ENCODE peak calls at places on chromosomes 7 and 10, in six cellular contexts. One of them, this sample, is unnamed.

GRCh38 chr7:106484562-106484961 is 176.4 kb downstream of the CCDC71L start:
- DNase-seq in uterus: peak; percentile 31
- DNase-seq in heart left ventricle: no peak
- DNase-seq in cardiac muscle cell: no peak
- DNase-seq in neural progenitor cell: no peak
- DNase-seq in astrocyte: peak; percentile 47
- DNase-seq in this sample: no peak

GRCh38 chr10:132520147-132520811 is 17.3 kb upstream of the INPP5A start:
- DNase-seq in uterus: peak; percentile 82
- DNase-seq in heart left ventricle: peak; percentile 57
- DNase-seq in cardiac muscle cell: peak; percentile 80
- DNase-seq in neural progenitor cell: no peak
- DNase-seq in astrocyte: peak; percentile 73
- DNase-seq in this sample: no peak

GRCh38 chr7:140230862-140231778 is 54.3 kb upstream of the KDM7A start:
- DNase-seq in uterus: no peak
- DNase-seq in heart left ventricle: peak; percentile 34
- DNase-seq in cardiac muscle cell: peak; percentile 84
- DNase-seq in neural progenitor cell: peak; percentile 87
- DNase-seq in astrocyte: no peak
- DNase-seq in this sample: no peak

GRCh38 chr7:7664344-7664743 is 23.8 kb downstream of the UMAD1 start:
- DNase-seq in uterus: no peak
- DNase-seq in heart left ventricle: no peak
- DNase-seq in cardiac muscle cell: no peak
- DNase-seq in neural progenitor cell: no peak
- DNase-seq in astrocyte: no peak
- DNase-seq in this sample: no peak

GRCh38 chr10:131742371-131743000 is 158.3 kb upstream of the PPP2R2D start:
- DNase-seq in uterus: no peak
- DNase-seq in heart left ventricle: no peak
- DNase-seq in cardiac muscle cell: no peak
- DNase-seq in neural progenitor cell: no peak
- DNase-seq in astrocyte: no peak
- DNase-seq in this sample: no peak

GRCh38 chr10:33157108-33157507 is 177.4 kb downstream of the NRP1 start:
- DNase-seq in uterus: no peak
- DNase-seq in heart left ventricle: no peak
- DNase-seq in cardiac muscle cell: no peak
- DNase-seq in neural progenitor cell: no peak
- DNase-seq in astrocyte: no peak
- DNase-seq in this sample: no peak

GRCh38 chr10:23754179-23754578 is 315.3 kb downstream of the OTUD1 start:
- DNase-seq in uterus: no peak
- DNase-seq in heart left ventricle: no peak
- DNase-seq in cardiac muscle cell: no peak
- DNase-seq in neural progenitor cell: no peak
- DNase-seq in astrocyte: no peak
- DNase-seq in this sample: no peak

GRCh38 chr7:98559958-98560357 is 57.1 kb upstream of the NPTX2 start:
- DNase-seq in uterus: no peak
- DNase-seq in heart left ventricle: no peak
- DNase-seq in cardiac muscle cell: no peak
- DNase-seq in neural progenitor cell: peak; percentile 42
- DNase-seq in astrocyte: no peak
- DNase-seq in this sample: no peak

GRCh38 chr7:141402277-141402996 is 148.8 kb upstream of the AGK start:
- DNase-seq in uterus: no peak
- DNase-seq in heart left ventricle: no peak
- DNase-seq in cardiac muscle cell: peak; percentile 90
- DNase-seq in neural progenitor cell: no peak
- DNase-seq in astrocyte: no peak
- DNase-seq in this sample: no peak

GRCh38 chr10:44411251-44411650 is 26.4 kb upstream of the CXCL12 start:
- DNase-seq in uterus: peak; percentile 8
- DNase-seq in heart left ventricle: no peak
- DNase-seq in cardiac muscle cell: no peak
- DNase-seq in neural progenitor cell: no peak
- DNase-seq in astrocyte: no peak
- DNase-seq in this sample: no peak

GRCh38 chr10:11336703-11337102 is 274.7 kb downstream of the USP6NL start:
- DNase-seq in uterus: no peak
- DNase-seq in heart left ventricle: no peak
- DNase-seq in cardiac muscle cell: no peak
- DNase-seq in neural progenitor cell: peak; percentile 81
- DNase-seq in astrocyte: no peak
- DNase-seq in this sample: no peak

GRCh38 chr10:48363617-48364355 is 57.3 kb downstream of the MAPK8 start:
- DNase-seq in uterus: peak; percentile 19
- DNase-seq in heart left ventricle: peak; percentile 28
- DNase-seq in cardiac muscle cell: peak; percentile 61
- DNase-seq in neural progenitor cell: peak; percentile 70
- DNase-seq in astrocyte: peak; percentile 55
- DNase-seq in this sample: peak; percentile 20

GRCh38 chr7:116236020-116236630 is 25.8 kb downstream of the TES start:
- DNase-seq in uterus: peak; percentile 70
- DNase-seq in heart left ventricle: peak; percentile 41
- DNase-seq in cardiac muscle cell: peak; percentile 62
- DNase-seq in neural progenitor cell: peak; percentile 56
- DNase-seq in astrocyte: no peak
- DNase-seq in this sample: peak; percentile 73

GRCh38 chr7:52189153-52189778 is 846.2 kb upstream of the POM121L12 start:
- DNase-seq in uterus: no peak
- DNase-seq in heart left ventricle: no peak
- DNase-seq in cardiac muscle cell: no peak
- DNase-seq in neural progenitor cell: no peak
- DNase-seq in astrocyte: no peak
- DNase-seq in this sample: no peak

GRCh38 chr10:124345521-124345920 is 73.2 kb downstream of the OAT start:
- DNase-seq in uterus: no peak
- DNase-seq in heart left ventricle: no peak
- DNase-seq in cardiac muscle cell: no peak
- DNase-seq in neural progenitor cell: no peak
- DNase-seq in astrocyte: no peak
- DNase-seq in this sample: no peak

GRCh38 chr10:32190890-32191491 is 134.8 kb upstream of the KIF5B start:
- DNase-seq in uterus: no peak
- DNase-seq in heart left ventricle: no peak
- DNase-seq in cardiac muscle cell: peak; percentile 36
- DNase-seq in neural progenitor cell: peak; percentile 26
- DNase-seq in astrocyte: no peak
- DNase-seq in this sample: no peak

GRCh38 chr10:79399242-79399831 is 46.1 kb downstream of the ZCCHC24 start:
- DNase-seq in uterus: peak; percentile 96
- DNase-seq in heart left ventricle: peak; percentile 93
- DNase-seq in cardiac muscle cell: peak; percentile 76
- DNase-seq in neural progenitor cell: peak; percentile 63
- DNase-seq in astrocyte: peak; percentile 95
- DNase-seq in this sample: no peak

GRCh38 chr7:75546272-75547015 is 54.3 kb downstream of the SPDYE5 start:
- DNase-seq in uterus: no peak
- DNase-seq in heart left ventricle: no peak
- DNase-seq in cardiac muscle cell: no peak
- DNase-seq in neural progenitor cell: no peak
- DNase-seq in astrocyte: no peak
- DNase-seq in this sample: no peak

GRCh38 chr10:96130326-96130758 is 245 bp downstream of the ZNF518A start:
- DNase-seq in uterus: peak; percentile 43
- DNase-seq in heart left ventricle: peak; percentile 67
- DNase-seq in cardiac muscle cell: peak; percentile 89
- DNase-seq in neural progenitor cell: peak; percentile 89
- DNase-seq in astrocyte: peak; percentile 77
- DNase-seq in this sample: no peak

GRCh38 chr10:59954296-59954695 is 47.9 kb upstream of the CCDC6 start:
- DNase-seq in uterus: no peak
- DNase-seq in heart left ventricle: no peak
- DNase-seq in cardiac muscle cell: no peak
- DNase-seq in neural progenitor cell: no peak
- DNase-seq in astrocyte: peak; percentile 30
- DNase-seq in this sample: no peak

GRCh38 chr10:43576062-43576461 is 1.6 kb upstream of the ZNF239 start:
- DNase-seq in uterus: no peak
- DNase-seq in heart left ventricle: no peak
- DNase-seq in cardiac muscle cell: no peak
- DNase-seq in neural progenitor cell: no peak
- DNase-seq in astrocyte: no peak
- DNase-seq in this sample: no peak

GRCh38 chr7:25519962-25520562 is 291.8 kb upstream of the NPVF start:
- DNase-seq in uterus: no peak
- DNase-seq in heart left ventricle: no peak
- DNase-seq in cardiac muscle cell: no peak
- DNase-seq in neural progenitor cell: no peak
- DNase-seq in astrocyte: no peak
- DNase-seq in this sample: no peak

GRCh38 chr10:132790470-132790869 is 4.5 kb upstream of the NKX6-2 start:
- DNase-seq in uterus: no peak
- DNase-seq in heart left ventricle: no peak
- DNase-seq in cardiac muscle cell: no peak
- DNase-seq in neural progenitor cell: no peak
- DNase-seq in astrocyte: no peak
- DNase-seq in this sample: no peak

GRCh38 chr10:4214912-4215311 is 429.9 kb upstream of the KLF6 start:
- DNase-seq in uterus: no peak
- DNase-seq in heart left ventricle: no peak
- DNase-seq in cardiac muscle cell: peak; percentile 24
- DNase-seq in neural progenitor cell: no peak
- DNase-seq in astrocyte: no peak
- DNase-seq in this sample: no peak

GRCh38 chr10:93894516-93895378 is 969 bp downstream of the SLC35G1 start:
- DNase-seq in uterus: no peak
- DNase-seq in heart left ventricle: no peak
- DNase-seq in cardiac muscle cell: no peak
- DNase-seq in neural progenitor cell: no peak
- DNase-seq in astrocyte: no peak
- DNase-seq in this sample: no peak

GRCh38 chr7:24038993-24039392 is 245.0 kb upstream of the NPY start:
- DNase-seq in uterus: no peak
- DNase-seq in heart left ventricle: no peak
- DNase-seq in cardiac muscle cell: no peak
- DNase-seq in neural progenitor cell: no peak
- DNase-seq in astrocyte: no peak
- DNase-seq in this sample: no peak

GRCh38 chr7:24255139-24255538 is 28.9 kb upstream of the NPY start:
- DNase-seq in uterus: no peak
- DNase-seq in heart left ventricle: no peak
- DNase-seq in cardiac muscle cell: no peak
- DNase-seq in neural progenitor cell: no peak
- DNase-seq in astrocyte: no peak
- DNase-seq in this sample: no peak

GRCh38 chr10:130357951-130358350 is 221.8 kb downstream of the GLRX3 start:
- DNase-seq in uterus: no peak
- DNase-seq in heart left ventricle: no peak
- DNase-seq in cardiac muscle cell: no peak
- DNase-seq in neural progenitor cell: no peak
- DNase-seq in astrocyte: no peak
- DNase-seq in this sample: no peak

GRCh38 chr10:58781873-58782488 is 269.3 kb downstream of the BICC1 start:
- DNase-seq in uterus: no peak
- DNase-seq in heart left ventricle: no peak
- DNase-seq in cardiac muscle cell: peak; percentile 52
- DNase-seq in neural progenitor cell: peak; percentile 56
- DNase-seq in astrocyte: no peak
- DNase-seq in this sample: no peak

GRCh38 chr7:1459512-1459892 is 232 bp upstream of the MICALL2 start:
- DNase-seq in uterus: peak; percentile 99
- DNase-seq in heart left ventricle: peak; percentile 100
- DNase-seq in cardiac muscle cell: peak; percentile 100
- DNase-seq in neural progenitor cell: peak; percentile 100
- DNase-seq in astrocyte: peak; percentile 89
- DNase-seq in this sample: peak; percentile 79

GRCh38 chr10:122010405-122011050 is 21.6 kb downstream of the TACC2 start:
- DNase-seq in uterus: no peak
- DNase-seq in heart left ventricle: no peak
- DNase-seq in cardiac muscle cell: no peak
- DNase-seq in neural progenitor cell: no peak
- DNase-seq in astrocyte: peak; percentile 54
- DNase-seq in this sample: no peak

GRCh38 chr10:83897626-83898025 is 241.7 kb upstream of the GHITM start:
- DNase-seq in uterus: no peak
- DNase-seq in heart left ventricle: no peak
- DNase-seq in cardiac muscle cell: no peak
- DNase-seq in neural progenitor cell: no peak
- DNase-seq in astrocyte: no peak
- DNase-seq in this sample: no peak

GRCh38 chr7:101599787-101600186 is 29.3 kb downstream of the MYL10 start:
- DNase-seq in uterus: no peak
- DNase-seq in heart left ventricle: no peak
- DNase-seq in cardiac muscle cell: no peak
- DNase-seq in neural progenitor cell: no peak
- DNase-seq in astrocyte: no peak
- DNase-seq in this sample: no peak

GRCh38 chr7:44454348-44454747 is 36.1 kb downstream of the NUDCD3 start:
- DNase-seq in uterus: no peak
- DNase-seq in heart left ventricle: no peak
- DNase-seq in cardiac muscle cell: no peak
- DNase-seq in neural progenitor cell: no peak
- DNase-seq in astrocyte: no peak
- DNase-seq in this sample: no peak
- H3K4me3 ChIP-seq in uterus: no peak overlapping the region
- H3K4me3 ChIP-seq in heart left ventricle: no peak overlapping the region
- H3K4me3 ChIP-seq in cardiac muscle cell: no peak overlapping the region
- H3K4me3 ChIP-seq in neural progenitor cell: no peak overlapping the region
- H3K4me3 ChIP-seq in astrocyte: no peak overlapping the region
- H3K4me3 ChIP-seq in this sample: no peak overlapping the region

DNA sequence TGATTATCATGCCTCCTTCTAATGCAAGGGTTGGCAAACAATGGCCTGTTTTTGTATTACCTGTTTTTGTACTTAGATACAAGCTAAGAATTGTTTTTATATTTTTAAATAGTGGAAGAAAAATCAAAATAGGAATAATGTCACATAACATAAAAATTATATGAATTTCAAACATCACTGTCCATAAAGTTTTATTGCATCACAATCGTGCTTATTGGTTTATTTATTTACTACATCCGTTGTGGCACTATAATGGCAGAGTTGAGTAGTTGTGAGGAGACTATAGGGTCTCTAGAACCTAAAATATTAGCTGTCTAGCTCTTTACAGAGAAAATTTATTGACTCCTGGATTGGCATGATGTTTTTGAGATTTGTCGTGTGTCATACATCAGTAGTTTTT is 4.1 kb downstream of the KIF20B start:
- DNase-seq in uterus: no peak
- DNase-seq in heart left ventricle: no peak
- DNase-seq in cardiac muscle cell: no peak
- DNase-seq in neural progenitor cell: no peak
- DNase-seq in astrocyte: no peak
- DNase-seq in this sample: no peak
- H3K4me3 ChIP-seq in uterus: no peak overlapping the region
- H3K4me3 ChIP-seq in heart left ventricle: no peak overlapping the region
- H3K4me3 ChIP-seq in cardiac muscle cell: no peak overlapping the region
- H3K4me3 ChIP-seq in neural progenitor cell: no peak overlapping the region
- H3K4me3 ChIP-seq in astrocyte: no peak overlapping the region
- H3K4me3 ChIP-seq in this sample: no peak overlapping the region

GRCh38 chr7:69817096-69817495 is 218.8 kb downstream of the AUTS2 start:
- DNase-seq in uterus: peak; percentile 25
- DNase-seq in heart left ventricle: no peak
- DNase-seq in cardiac muscle cell: no peak
- DNase-seq in neural progenitor cell: no peak
- DNase-seq in astrocyte: peak; percentile 85
- DNase-seq in this sample: no peak
- H3K4me3 ChIP-seq in uterus: no peak overlapping the region
- H3K4me3 ChIP-seq in heart left ventricle: no peak overlapping the region
- H3K4me3 ChIP-seq in cardiac muscle cell: no peak overlapping the region
- H3K4me3 ChIP-seq in neural progenitor cell: no peak overlapping the region
- H3K4me3 ChIP-seq in astrocyte: no peak overlapping the region
- H3K4me3 ChIP-seq in this sample: no peak overlapping the region

GRCh38 chr7:137454169-137455166 is 110.9 kb upstream of the PTN start:
- DNase-seq in uterus: peak; percentile 77
- DNase-seq in heart left ventricle: peak; percentile 18
- DNase-seq in cardiac muscle cell: peak; percentile 92
- DNase-seq in neural progenitor cell: peak; percentile 50
- DNase-seq in astrocyte: peak; percentile 73
- DNase-seq in this sample: peak; percentile 48
- H3K4me3 ChIP-seq in uterus: no peak overlapping the region
- H3K4me3 ChIP-seq in heart left ventricle: peak overlapping the region; percentile 44
- H3K4me3 ChIP-seq in cardiac muscle cell: peak overlapping the region; percentile 44
- H3K4me3 ChIP-seq in neural progenitor cell: no peak overlapping the region
- H3K4me3 ChIP-seq in astrocyte: no peak overlapping the region
- H3K4me3 ChIP-seq in this sample: peak overlapping the region; percentile 54